ENCODE peak calls at places on chromosomes 7 and 10, in ten cellular contexts. H, L, V, D, W, O, Y, Q, N and B are unnamed samples.

GRCh38 chr10:52442576-52442975 is 128.5 kb downstream of the DKK1 start:
- DNase-seq in L (no peak), N (no peak), Y (peak), D (no peak), V (no peak), H (no peak), O (no peak), Q (peak), W (no peak), B (no peak)

GRCh38 chr10:99659868-99660366 is 608 bp downstream of the ENTPD7 start:
- DNase-seq in L (no peak), V (no peak), Q (no peak), D (no peak), O (no peak), H (peak), W (no peak), N (no peak), Y (peak), B (peak)

GRCh38 chr10:63003816-63004453 is 129.2 kb upstream of the NRBF2 start:
- DNase-seq in L (no peak), N (no peak), D (no peak), Q (no peak), H (no peak), O (no peak), V (no peak), W (peak), Y (no peak), B (peak)

GRCh38 chr7:46352335-46352954 is 431.4 kb upstream of the IGFBP3 start:
- DNase-seq in Q (peak), D (peak), N (no peak), V (peak), W (peak), L (no peak), O (no peak), H (no peak), Y (peak), B (no peak)

GRCh38 chr10:34112431-34112830 is 702.7 kb downstream of the PARD3 start:
- DNase-seq in W (no peak), H (no peak), V (no peak), Y (no peak), O (no peak), N (no peak), D (no peak), Q (no peak), L (no peak), B (no peak)

GRCh38 chr7:132738254-132738653 is 162.0 kb upstream of the PLXNA4 start:
- DNase-seq in L (no peak), H (no peak), Y (peak), D (no peak), W (no peak), V (peak), N (no peak), Q (peak), O (no peak), B (no peak)

GRCh38 chr10:70334526-70335245 is 47.7 kb downstream of the LRRC20 start:
- DNase-seq in V (no peak), Y (no peak), W (no peak), N (no peak), O (no peak), L (no peak), H (no peak), Q (no peak), D (no peak), B (no peak)

GRCh38 chr7:98352621-98353020 is 48.3 kb downstream of the BAIAP2L1 start:
- DNase-seq in N (no peak), Y (no peak), V (no peak), W (no peak), Q (peak), D (no peak), O (no peak), H (no peak), L (no peak), B (no peak)

GRCh38 chr7:58086461-58086860 is 636.5 kb downstream of the ZNF716 start:
- DNase-seq in Q (no peak), W (no peak), Y (no peak), D (no peak), N (peak), L (no peak), V (no peak), H (no peak), O (no peak), B (no peak)

GRCh38 chr10:125217986-125218675 is 57.8 kb upstream of the CTBP2 start:
- DNase-seq in Y (no peak), O (no peak), W (no peak), D (no peak), L (no peak), Q (peak), V (no peak), N (no peak), H (no peak), B (no peak)

GRCh38 chr10:6163364-6164270 is 39.1 kb upstream of the PFKFB3 start:
- DNase-seq in Y (peak), L (peak), D (peak), Q (peak), W (peak), V (peak), N (peak), O (peak), H (peak), B (peak)
- TF ChIP-seq POLR2A in Y (peak), L (peak), D (peak), Q (peak), W (peak), V (peak), N (no peak), O (peak), H (peak), B (peak)

GRCh38 chr10:18085855-18086254 is 54.4 kb upstream of the CACNB2 start:
- DNase-seq in H (no peak), N (no peak), L (no peak), V (no peak), Q (no peak), O (no peak), D (no peak), Y (no peak), W (no peak), B (no peak)
- TF ChIP-seq POLR2A in H (no peak), N (no peak), L (no peak), V (no peak), Q (no peak), O (no peak), D (no peak), Y (no peak), W (no peak), B (no peak)

GRCh38 chr10:92848441-92849233 is at the start of gene EXOC6:
- DNase-seq in O (peak), Q (peak), N (peak), V (peak), H (peak), W (peak), L (peak), Y (peak), D (peak), B (peak)
- TF ChIP-seq POLR2A in O (no peak), Q (peak), N (no peak), V (peak), H (no peak), W (peak), L (no peak), Y (peak), D (peak), B (peak)

GRCh38 chr7:27167916-27168264 is 2.6 kb upstream of the HOXA9 start:
- DNase-seq in L (no peak), Y (no peak), N (no peak), W (no peak), O (no peak), V (no peak), Q (no peak), D (no peak), H (no peak), B (no peak)

GRCh38 chr7:27166475-27167169 is 1.3 kb upstream of the HOXA9 start:
- DNase-seq in D (no peak), Y (no peak), O (no peak), Q (no peak), H (no peak), N (no peak), V (no peak), L (peak), W (no peak), B (no peak)

GRCh38 chr7:27165655-27166474 is 528 bp upstream of the HOXA9 start:
- DNase-seq in N (no peak), L (peak), V (no peak), Q (no peak), Y (no peak), W (no peak), H (no peak), O (no peak), D (no peak), B (no peak)

GRCh38 chr7:27168265-27168947 is 3.1 kb upstream of the HOXA9 start:
- DNase-seq in N (no peak), L (peak), W (no peak), V (no peak), D (no peak), Q (no peak), H (no peak), Y (peak), O (no peak), B (peak)

GRCh38 chr7:27167170-27167505 is 1.8 kb upstream of the HOXA9 start:
- DNase-seq in L (peak), Q (no peak), D (no peak), O (no peak), W (no peak), Y (no peak), H (no peak), V (no peak), N (no peak), B (no peak)
- TF ChIP-seq POLR2A in L (no peak), Q (no peak), D (no peak), O (no peak), W (no peak), Y (no peak), H (no peak), V (no peak), N (no peak), B (no peak)

DNA sequence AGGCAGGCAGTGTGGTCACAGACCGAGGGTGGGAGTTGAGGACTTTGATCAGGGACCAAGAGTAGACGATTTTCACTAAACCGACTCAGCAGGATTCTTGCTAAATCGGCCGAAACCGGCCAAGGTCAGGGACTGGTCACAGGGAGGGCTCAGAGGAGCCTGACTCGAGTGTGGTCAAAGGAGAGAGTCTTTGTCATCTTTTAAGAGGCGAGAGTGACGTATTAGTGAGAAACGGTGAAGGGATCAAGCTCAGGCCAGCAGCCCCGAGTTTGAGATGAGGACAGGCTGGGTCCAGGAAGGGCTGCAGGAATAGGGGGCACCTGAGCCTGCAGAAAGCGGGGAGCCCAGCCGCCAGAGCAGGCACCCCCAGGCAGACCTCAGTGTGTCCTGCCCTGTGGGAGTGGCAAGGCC is 41.6 kb upstream of the FAM20C start:
- DNase-seq in D (no peak), L (peak), V (no peak), H (no peak), Y (no peak), Q (no peak), O (peak), W (no peak), N (no peak), B (no peak)
- TF ChIP-seq POLR2A in D (no peak), L (no peak), V (no peak), H (no peak), Y (no peak), Q (no peak), O (no peak), W (no peak), N (no peak), B (no peak)

DNA sequence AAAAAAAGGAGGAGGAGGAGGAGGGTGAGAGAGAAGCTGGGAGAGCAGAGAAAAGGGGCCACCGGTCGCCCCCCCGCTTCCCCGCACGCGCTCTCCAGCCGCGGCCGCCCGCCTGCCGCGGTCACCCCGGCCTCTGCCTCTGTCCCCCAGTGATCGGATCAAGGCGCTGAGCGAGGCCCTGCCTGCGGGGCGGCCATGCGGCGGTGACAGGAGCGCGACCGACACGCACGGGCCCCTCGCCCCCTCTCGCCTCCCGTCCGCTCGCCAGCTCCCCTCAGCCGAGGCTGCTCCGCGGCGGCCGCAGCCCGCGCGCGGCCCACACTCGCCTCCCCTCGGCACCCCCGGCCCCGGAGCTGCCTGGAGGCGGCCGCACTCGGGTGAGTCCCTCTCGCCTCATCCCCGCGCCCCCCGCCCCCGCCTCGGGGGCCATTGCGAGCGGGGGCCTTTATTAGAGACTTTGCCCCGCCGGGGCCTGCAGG is at the start of gene GTF2I:
- DNase-seq in W (peak), V (peak), D (no peak), L (no peak), H (no peak), N (peak), Q (no peak), O (no peak), Y (no peak), B (no peak)
- TF ChIP-seq POLR2A in W (peak), V (peak), D (no peak), L (no peak), H (no peak), N (no peak), Q (no peak), O (peak), Y (no peak), B (peak)

GRCh38 chr10:15642095-15642494 is 77.6 kb downstream of the ITGA8 start:
- DNase-seq in O (no peak), N (no peak), D (no peak), Q (no peak), V (no peak), Y (peak), L (no peak), W (no peak), H (no peak), B (no peak)

GRCh38 chr10:15636446-15636845 is 83.3 kb downstream of the ITGA8 start:
- DNase-seq in L (no peak), Y (no peak), N (no peak), D (no peak), W (no peak), Q (no peak), V (no peak), O (no peak), H (no peak), B (no peak)

GRCh38 chr10:15640536-15641085 is 79.1 kb downstream of the ITGA8 start:
- DNase-seq in D (no peak), W (no peak), L (no peak), V (no peak), O (no peak), H (no peak), Y (no peak), Q (no peak), N (no peak), B (no peak)
- TF ChIP-seq POLR2A in D (no peak), W (no peak), L (no peak), V (no peak), O (no peak), H (no peak), Y (no peak), Q (no peak), N (no peak), B (no peak)

DNA sequence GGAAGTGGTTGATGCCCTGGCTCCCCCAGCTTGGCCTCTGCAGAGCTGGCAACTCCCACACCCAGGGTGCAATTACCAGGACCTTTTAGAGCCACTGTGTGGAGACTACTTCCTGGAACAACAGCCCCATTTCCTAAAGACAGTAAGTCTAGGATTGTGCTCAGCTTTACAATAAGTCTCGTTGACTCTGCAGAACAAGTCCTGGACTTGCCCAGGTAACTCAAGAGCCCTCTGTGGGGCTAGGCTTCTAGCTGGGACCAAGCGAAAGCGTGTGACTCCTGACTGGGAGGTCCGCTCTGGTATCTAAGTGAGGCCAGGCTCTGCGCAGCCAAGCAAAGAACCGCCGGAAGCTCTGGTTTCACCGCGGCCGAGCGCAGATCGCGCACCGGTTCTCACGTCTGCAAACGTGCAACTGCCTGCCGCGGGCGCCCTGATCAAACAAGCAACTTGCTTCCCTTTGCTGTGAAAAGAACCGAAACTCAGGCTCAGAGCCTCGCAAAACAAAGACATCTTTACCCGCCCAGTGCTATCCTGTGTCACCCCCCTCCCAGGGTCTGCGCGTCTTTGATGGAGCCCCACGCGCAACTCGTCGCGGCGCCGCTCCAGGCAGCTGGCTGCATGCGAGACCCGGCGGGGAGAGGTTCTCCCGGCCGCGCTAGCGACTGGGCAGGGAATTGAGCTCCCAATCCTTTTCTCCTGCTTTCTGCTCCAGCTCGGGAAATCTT is 4.4 kb upstream of the PDLIM1 start:
- DNase-seq in D (peak), W (peak), V (no peak), L (no peak), Q (no peak), N (peak), Y (peak), O (no peak), H (peak), B (peak)
- TF ChIP-seq POLR2A in D (peak), W (peak), V (no peak), L (no peak), Q (no peak), N (no peak), Y (no peak), O (no peak), H (peak), B (no peak)

DNA sequence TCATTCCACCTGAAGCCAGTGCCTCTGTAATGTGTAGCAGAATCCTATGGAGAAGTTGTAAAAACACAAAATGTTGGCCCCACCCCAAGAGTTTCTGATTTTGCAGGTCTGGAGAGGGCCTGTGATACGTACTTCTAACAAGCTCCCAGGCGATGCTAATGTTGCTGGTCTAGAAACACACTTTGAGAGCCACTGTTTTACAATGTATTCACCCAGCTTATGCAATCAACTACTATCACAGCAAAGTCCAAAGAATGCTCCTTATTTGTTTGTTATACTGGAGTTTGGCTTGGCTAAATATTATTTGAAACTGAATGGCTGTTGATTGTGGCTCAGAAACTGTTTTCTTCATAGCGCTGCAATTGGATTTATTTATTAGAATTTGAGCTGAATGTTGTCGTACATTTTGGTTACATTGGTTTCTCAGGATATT is 44.3 kb downstream of the DNAJB9 start:
- DNase-seq in N (no peak), L (no peak), H (no peak), Q (no peak), V (no peak), O (no peak), W (no peak), Y (no peak), D (no peak), B (no peak)
- TF ChIP-seq POLR2A in N (no peak), L (no peak), H (no peak), Q (no peak), V (no peak), O (no peak), W (no peak), Y (no peak), D (no peak), B (no peak)